ENCODE peak calls at places on chromosomes 4 and X, in seven cellular contexts. One of them, this sample, is unnamed.

GRCh38 chr4:16596267-16596666 is 302.2 kb downstream of the LDB2 start:
- DNase-seq in suprapubic skin: no peak
- DNase-seq in HCT116: no peak
- DNase-seq in right lobe of liver: no peak
- DNase-seq in upper lobe of left lung: no peak
- DNase-seq in Peyer's patch: no peak
- DNase-seq in lower leg skin: no peak
- DNase-seq in this sample: no peak

GRCh38 chr4:76301775-76302162 is 4.8 kb upstream of the STBD1 start:
- DNase-seq in upper lobe of left lung: no peak
- DNase-seq in HCT116: no peak
- DNase-seq in suprapubic skin: no peak
- DNase-seq in right lobe of liver: no peak
- DNase-seq in Peyer's patch: no peak
- DNase-seq in lower leg skin: no peak
- DNase-seq in this sample: no peak

GRCh38 chr4:158182736-158183135 is 9.9 kb upstream of the GASK1B start:
- DNase-seq in suprapubic skin: no peak
- DNase-seq in HCT116: no peak
- DNase-seq in lower leg skin: peak; percentile 88
- DNase-seq in upper lobe of left lung: peak; percentile 62
- DNase-seq in Peyer's patch: no peak
- DNase-seq in right lobe of liver: no peak
- DNase-seq in this sample: no peak

GRCh38 chrX:42732506-42732905 is 45.5 kb downstream of the PPP1R2C start:
- DNase-seq in Peyer's patch: no peak
- DNase-seq in suprapubic skin: no peak
- DNase-seq in HCT116: no peak
- DNase-seq in right lobe of liver: no peak
- DNase-seq in upper lobe of left lung: no peak
- DNase-seq in lower leg skin: no peak
- DNase-seq in this sample: no peak

GRCh38 chrX:118346258-118347094 is 570 bp downstream of the WDR44 start:
- DNase-seq in Peyer's patch: peak; percentile 71
- DNase-seq in upper lobe of left lung: peak; percentile 87
- DNase-seq in suprapubic skin: peak; percentile 76
- DNase-seq in lower leg skin: peak; percentile 89
- DNase-seq in HCT116: no peak
- DNase-seq in right lobe of liver: peak; percentile 60
- DNase-seq in this sample: no peak

GRCh38 chr4:26873391-26874026 is 12.9 kb downstream of the STIM2 start:
- DNase-seq in lower leg skin: no peak
- DNase-seq in upper lobe of left lung: no peak
- DNase-seq in HCT116: no peak
- DNase-seq in suprapubic skin: no peak
- DNase-seq in right lobe of liver: no peak
- DNase-seq in Peyer's patch: peak; percentile 74
- DNase-seq in this sample: no peak

GRCh38 chrX:106946449-106946848 is 26.2 kb downstream of the CLDN2 start:
- DNase-seq in lower leg skin: no peak
- DNase-seq in suprapubic skin: no peak
- DNase-seq in HCT116: no peak
- DNase-seq in Peyer's patch: no peak
- DNase-seq in upper lobe of left lung: no peak
- DNase-seq in right lobe of liver: no peak
- DNase-seq in this sample: no peak

GRCh38 chr4:81631958-81632439 is 160.3 kb upstream of the RASGEF1B start:
- DNase-seq in lower leg skin: no peak
- DNase-seq in Peyer's patch: no peak
- DNase-seq in HCT116: no peak
- DNase-seq in suprapubic skin: no peak
- DNase-seq in right lobe of liver: no peak
- DNase-seq in upper lobe of left lung: no peak
- DNase-seq in this sample: no peak

GRCh38 chrX:1673337-1673736 is 58.5 kb downstream of the ASMT start:
- DNase-seq in upper lobe of left lung: no peak
- DNase-seq in lower leg skin: peak; percentile 32
- DNase-seq in Peyer's patch: peak; percentile 67
- DNase-seq in right lobe of liver: no peak
- DNase-seq in HCT116: peak; percentile 46
- DNase-seq in suprapubic skin: no peak
- DNase-seq in this sample: no peak

GRCh38 chrX:49767231-49767630 is 61.9 kb upstream of the PAGE4 start:
- DNase-seq in right lobe of liver: no peak
- DNase-seq in HCT116: no peak
- DNase-seq in upper lobe of left lung: no peak
- DNase-seq in suprapubic skin: no peak
- DNase-seq in Peyer's patch: no peak
- DNase-seq in lower leg skin: no peak
- DNase-seq in this sample: no peak

GRCh38 chr4:94880976-94881375 is 123.2 kb downstream of the BMPR1B start:
- DNase-seq in lower leg skin: no peak
- DNase-seq in suprapubic skin: no peak
- DNase-seq in right lobe of liver: no peak
- DNase-seq in HCT116: no peak
- DNase-seq in Peyer's patch: no peak
- DNase-seq in upper lobe of left lung: no peak
- DNase-seq in this sample: no peak

GRCh38 chr4:63717384-63717783 is 691.9 kb downstream of the TECRL start:
- DNase-seq in upper lobe of left lung: no peak
- DNase-seq in right lobe of liver: no peak
- DNase-seq in Peyer's patch: no peak
- DNase-seq in HCT116: no peak
- DNase-seq in suprapubic skin: no peak
- DNase-seq in lower leg skin: no peak
- DNase-seq in this sample: no peak

GRCh38 chrX:46408553-46409407 is 136.4 kb downstream of the ZNF674 start:
- DNase-seq in HCT116: peak; percentile 42
- DNase-seq in right lobe of liver: peak; percentile 74
- DNase-seq in Peyer's patch: peak; percentile 88
- DNase-seq in lower leg skin: peak; percentile 92
- DNase-seq in upper lobe of left lung: no peak
- DNase-seq in suprapubic skin: peak; percentile 68
- DNase-seq in this sample: peak; percentile 87

GRCh38 chrX:153643431-153644351 is 3.3 kb upstream of the DUSP9 start:
- DNase-seq in upper lobe of left lung: no peak
- DNase-seq in lower leg skin: peak; percentile 79
- DNase-seq in right lobe of liver: no peak
- DNase-seq in suprapubic skin: no peak
- DNase-seq in Peyer's patch: peak; percentile 40
- DNase-seq in HCT116: no peak
- DNase-seq in this sample: peak; percentile 7

GRCh38 chrX:153633048-153633447 is 14.0 kb upstream of the DUSP9 start:
- DNase-seq in lower leg skin: no peak
- DNase-seq in suprapubic skin: no peak
- DNase-seq in right lobe of liver: no peak
- DNase-seq in upper lobe of left lung: no peak
- DNase-seq in HCT116: no peak
- DNase-seq in Peyer's patch: no peak
- DNase-seq in this sample: peak; percentile 8

GRCh38 chr4:38728651-38729141 is 54.1 kb downstream of the TLR10 start:
- DNase-seq in right lobe of liver: no peak
- DNase-seq in HCT116: peak; percentile 77
- DNase-seq in Peyer's patch: peak; percentile 85
- DNase-seq in lower leg skin: no peak
- DNase-seq in upper lobe of left lung: no peak
- DNase-seq in suprapubic skin: no peak
- DNase-seq in this sample: no peak
- TF ChIP-seq CTCF in right lobe of liver: no peak
- TF ChIP-seq CTCF in HCT116: peak; percentile 54
- TF ChIP-seq CTCF in Peyer's patch: peak; percentile 50
- TF ChIP-seq CTCF in lower leg skin: no peak
- TF ChIP-seq CTCF in upper lobe of left lung: no peak
- TF ChIP-seq CTCF in suprapubic skin: no peak
- TF ChIP-seq CTCF in this sample: no peak

DNA sequence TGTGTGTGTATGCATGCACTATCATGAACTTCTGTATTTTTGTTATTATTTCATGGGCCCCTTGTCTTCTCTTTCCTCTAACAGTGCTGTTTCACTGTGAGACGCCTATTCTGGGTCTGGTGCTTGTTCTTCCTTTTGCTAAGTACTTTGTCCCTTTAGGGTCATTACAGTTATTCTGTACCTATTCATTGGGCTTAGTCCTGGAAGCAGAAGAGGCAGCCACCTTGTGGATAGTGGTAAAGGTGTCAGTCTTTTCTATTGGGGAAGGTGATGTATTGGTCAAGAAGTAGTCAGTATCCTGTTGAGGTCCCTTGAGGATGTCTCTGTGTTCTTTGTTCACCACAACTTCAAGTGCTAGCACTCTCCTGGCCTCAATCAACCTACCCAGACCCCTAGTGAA is 593.7 kb downstream of the SPRY1 start:
- DNase-seq in right lobe of liver: no peak
- DNase-seq in lower leg skin: no peak
- DNase-seq in suprapubic skin: no peak
- DNase-seq in Peyer's patch: no peak
- DNase-seq in HCT116: no peak
- DNase-seq in upper lobe of left lung: no peak
- DNase-seq in this sample: no peak
- TF ChIP-seq POLR2A in right lobe of liver: no peak
- TF ChIP-seq POLR2A in lower leg skin: no peak
- TF ChIP-seq POLR2A in suprapubic skin: no peak
- TF ChIP-seq POLR2A in Peyer's patch: no peak
- TF ChIP-seq POLR2A in HCT116: no peak
- TF ChIP-seq POLR2A in upper lobe of left lung: no peak
- TF ChIP-seq POLR2A in this sample: no peak

GRCh38 chrX:3728454-3728853 is 15.0 kb upstream of the PRKX start:
- DNase-seq in upper lobe of left lung: no peak
- DNase-seq in right lobe of liver: no peak
- DNase-seq in suprapubic skin: no peak
- DNase-seq in Peyer's patch: no peak
- DNase-seq in HCT116: no peak
- DNase-seq in lower leg skin: no peak
- DNase-seq in this sample: no peak
- TF ChIP-seq CTCF in upper lobe of left lung: no peak
- TF ChIP-seq CTCF in right lobe of liver: no peak
- TF ChIP-seq CTCF in suprapubic skin: no peak
- TF ChIP-seq CTCF in Peyer's patch: no peak
- TF ChIP-seq CTCF in HCT116: no peak
- TF ChIP-seq CTCF in lower leg skin: no peak
- TF ChIP-seq CTCF in this sample: no peak

GRCh38 chr4:2944091-2944482 is 19.1 kb downstream of the NOP14 start:
- DNase-seq in suprapubic skin: no peak
- DNase-seq in HCT116: no peak
- DNase-seq in upper lobe of left lung: no peak
- DNase-seq in lower leg skin: peak; percentile 60
- DNase-seq in Peyer's patch: peak; percentile 43
- DNase-seq in right lobe of liver: peak; percentile 8
- DNase-seq in this sample: no peak

GRCh38 chr4:2942037-2942531 is 21.1 kb downstream of the NOP14 start:
- DNase-seq in suprapubic skin: no peak
- DNase-seq in HCT116: no peak
- DNase-seq in lower leg skin: peak; percentile 59
- DNase-seq in Peyer's patch: peak; percentile 48
- DNase-seq in upper lobe of left lung: no peak
- DNase-seq in right lobe of liver: peak; percentile 14
- DNase-seq in this sample: no peak

GRCh38 chr4:2941138-2942036 is 21.8 kb downstream of the NOP14 start:
- DNase-seq in Peyer's patch: peak; percentile 43
- DNase-seq in right lobe of liver: peak; percentile 25
- DNase-seq in HCT116: no peak
- DNase-seq in suprapubic skin: no peak
- DNase-seq in lower leg skin: peak; percentile 83
- DNase-seq in upper lobe of left lung: no peak
- DNase-seq in this sample: no peak

GRCh38 chr4:2943364-2944090 is 19.7 kb downstream of the NOP14 start:
- DNase-seq in lower leg skin: peak; percentile 83
- DNase-seq in HCT116: no peak
- DNase-seq in suprapubic skin: peak; percentile 42
- DNase-seq in Peyer's patch: peak; percentile 42
- DNase-seq in right lobe of liver: peak; percentile 14
- DNase-seq in upper lobe of left lung: no peak
- DNase-seq in this sample: peak; percentile 13

DNA sequence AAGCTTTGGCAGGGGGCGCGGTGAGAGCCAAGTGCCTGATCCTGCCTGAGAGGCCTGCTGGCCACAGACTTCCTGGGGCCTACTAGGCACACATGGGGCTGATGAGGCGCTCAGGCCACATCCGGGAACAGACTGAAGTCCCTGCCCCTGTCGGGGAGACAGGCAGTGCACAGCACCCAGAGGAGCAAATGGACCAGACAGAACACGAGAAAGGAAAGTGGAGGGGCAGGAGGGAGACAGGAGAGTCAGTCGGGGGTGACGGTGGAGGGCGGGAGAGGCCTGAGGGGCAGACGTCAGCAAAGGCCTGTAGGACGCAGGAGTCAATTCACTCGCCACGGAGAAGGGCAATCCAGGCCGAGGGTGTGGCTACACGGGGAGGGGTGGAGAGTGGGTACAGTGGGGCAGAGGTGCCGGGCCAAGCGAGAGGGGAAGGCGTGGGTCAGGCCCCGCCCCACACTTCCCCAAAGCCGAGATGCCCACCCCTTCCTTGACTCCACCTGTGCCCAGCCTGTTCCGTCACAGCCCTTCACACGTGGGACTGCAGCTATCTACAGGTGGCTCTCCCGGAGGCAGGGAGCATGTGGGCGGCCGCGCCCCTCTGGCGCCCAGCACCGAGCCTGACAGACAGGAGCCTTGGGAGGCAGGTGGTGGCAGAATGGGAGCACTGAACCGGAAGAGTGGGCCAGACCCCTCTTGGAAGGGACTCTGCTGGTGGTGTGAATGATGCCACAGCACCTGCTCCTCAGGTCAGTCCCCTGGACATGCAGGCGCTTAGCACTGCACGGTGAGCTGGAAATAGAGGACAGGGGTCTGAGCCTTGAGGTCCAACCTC is 20.5 kb downstream of the NOP14 start:
- DNase-seq in lower leg skin: peak; percentile 88
- DNase-seq in suprapubic skin: peak; percentile 69
- DNase-seq in Peyer's patch: peak; percentile 61
- DNase-seq in upper lobe of left lung: peak; percentile 82
- DNase-seq in HCT116: no peak
- DNase-seq in right lobe of liver: peak; percentile 19
- DNase-seq in this sample: no peak
- TF ChIP-seq POLR2A in lower leg skin: no peak
- TF ChIP-seq POLR2A in suprapubic skin: no peak
- TF ChIP-seq POLR2A in Peyer's patch: no peak
- TF ChIP-seq POLR2A in upper lobe of left lung: no peak
- TF ChIP-seq POLR2A in HCT116: no peak
- TF ChIP-seq POLR2A in right lobe of liver: no peak
- TF ChIP-seq POLR2A in this sample: no peak

GRCh38 chr4:6688879-6689505 is 4.7 kb upstream of the S100P start:
- DNase-seq in Peyer's patch: peak; percentile 84
- DNase-seq in suprapubic skin: no peak
- DNase-seq in HCT116: peak; percentile 75
- DNase-seq in right lobe of liver: peak; percentile 52
- DNase-seq in upper lobe of left lung: no peak
- DNase-seq in lower leg skin: peak; percentile 87
- DNase-seq in this sample: peak; percentile 49
- TF ChIP-seq CTCF in Peyer's patch: no peak
- TF ChIP-seq CTCF in suprapubic skin: no peak
- TF ChIP-seq CTCF in HCT116: no peak
- TF ChIP-seq CTCF in right lobe of liver: no peak
- TF ChIP-seq CTCF in upper lobe of left lung: no peak
- TF ChIP-seq CTCF in lower leg skin: no peak
- TF ChIP-seq CTCF in this sample: no peak

This sample was measured in ovary.